ENCODE peak calls at places on chromosomes 3 and 15, in seven cellular contexts. T is spleen, G is GM12878, D is suprapubic skin, Y is upper lobe of left lung, V is HCT116, P is sigmoid colon. K is an unnamed sample.

GRCh38 chr3:102936511-102936910 is 501.7 kb downstream of the ZPLD1 start:
- DNase-seq in T (no peak), G (no peak), D (no peak), Y (no peak), V (no peak), P (no peak), K (no peak)

GRCh38 chr15:41105348-41106334 is 10.4 kb downstream of the INO80 start:
- DNase-seq in T (no peak), G (no peak), D (no peak), Y (no peak), V (no peak), P (no peak), K (no peak)

GRCh38 chr3:148372476-148372875 is 325.2 kb upstream of the AGTR1 start:
- DNase-seq in T (no peak), G (no peak), D (no peak), Y (no peak), V (no peak), P (no peak), K (no peak)

GRCh38 chr15:57340673-57341259 is 35.5 kb upstream of the CGNL1 start:
- DNase-seq in T (no peak), G (peak; percentile 15), D (no peak), Y (peak; percentile 58), V (peak; percentile 56), P (no peak), K (peak; percentile 43)

GRCh38 chr3:78818161-78818985 is 949.4 kb downstream of the ROBO1 start:
- DNase-seq in T (no peak), G (no peak), D (peak; percentile 69), Y (peak; percentile 12), V (no peak), P (no peak), K (no peak)

GRCh38 chr3:175108012-175108411 is 248.9 kb downstream of the NAALADL2 start:
- DNase-seq in T (no peak), G (no peak), D (no peak), Y (no peak), V (no peak), P (no peak), K (no peak)

GRCh38 chr3:7504886-7505775 is 644.2 kb downstream of the GRM7 start:
- DNase-seq in T (no peak), G (no peak), D (no peak), Y (no peak), V (peak; percentile 83), P (no peak), K (no peak)

GRCh38 chr15:101354891-101355623 is 60.0 kb upstream of the SNRPA1 start:
- DNase-seq in T (no peak), G (no peak), D (no peak), Y (no peak), V (no peak), P (no peak), K (no peak)

GRCh38 chr3:147191795-147192385 is 214.5 kb downstream of the ZIC4 start:
- DNase-seq in T (no peak), G (peak; percentile 1), D (no peak), Y (no peak), V (peak; percentile 68), P (no peak), K (no peak)

GRCh38 chr3:167078070-167078622 is 302.0 kb downstream of the ZBBX start:
- DNase-seq in T (no peak), G (no peak), D (no peak), Y (no peak), V (no peak), P (no peak), K (no peak)

GRCh38 chr3:131804565-131805133 is 230.2 kb downstream of the CPNE4 start:
- DNase-seq in T (no peak), G (no peak), D (no peak), Y (no peak), V (no peak), P (no peak), K (no peak)

GRCh38 chr3:113677745-113678144 is 18.7 kb downstream of the USF3 start:
- DNase-seq in T (no peak), G (no peak), D (no peak), Y (no peak), V (no peak), P (no peak), K (no peak)

GRCh38 chr15:40999190-40999589 is 45.9 kb downstream of the CHAC1 start:
- DNase-seq in T (no peak), G (no peak), D (no peak), Y (no peak), V (no peak), P (no peak), K (no peak)

GRCh38 chr3:182342252-182342651 is 451.1 kb upstream of the ATP11B start:
- DNase-seq in T (no peak), G (no peak), D (no peak), Y (no peak), V (no peak), P (no peak), K (no peak)

DNA sequence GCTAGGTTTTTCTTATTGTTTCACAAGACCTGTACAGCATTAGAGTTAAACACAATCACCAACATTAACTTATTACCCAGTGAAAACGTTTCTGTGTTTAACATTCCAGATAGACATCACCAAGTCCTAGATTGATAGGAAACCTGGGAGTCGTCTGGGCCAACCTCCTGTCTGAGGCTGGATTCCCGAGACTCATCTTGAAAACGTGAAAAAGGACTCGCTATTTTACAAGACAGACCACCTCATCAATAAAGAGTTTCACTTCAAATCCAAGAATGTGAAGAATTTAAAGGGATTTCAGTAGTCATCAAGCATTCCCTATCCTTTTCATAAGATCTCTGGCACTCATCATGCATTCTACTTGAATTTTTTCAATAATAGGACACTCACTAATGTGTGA is 626.6 kb downstream of the MCTP2 start:
- DNase-seq in T (no peak), G (no peak), D (no peak), Y (no peak), V (no peak), P (no peak), K (no peak)
- TF ChIP-seq POLR2AphosphoS5 in T (no peak), G (no peak), D (no peak), Y (no peak), V (no peak), P (no peak), K (no peak)

GRCh38 chr15:35307676-35308075 is 222.6 kb upstream of the NANOGP8 start:
- DNase-seq in T (no peak), G (no peak), D (no peak), Y (no peak), V (no peak), P (no peak), K (no peak)

GRCh38 chr15:35307026-35307425 is 221.9 kb upstream of the NANOGP8 start:
- DNase-seq in T (no peak), G (no peak), D (no peak), Y (no peak), V (no peak), P (no peak), K (no peak)

GRCh38 chr15:35305031-35305555 is 220.0 kb upstream of the NANOGP8 start:
- DNase-seq in T (no peak), G (no peak), D (no peak), Y (no peak), V (no peak), P (no peak), K (no peak)

GRCh38 chr15:35305906-35306305 is 220.8 kb upstream of the NANOGP8 start:
- DNase-seq in T (no peak), G (no peak), D (no peak), Y (no peak), V (peak; percentile 23), P (no peak), K (no peak)

GRCh38 chr15:35306361-35306981 is 221.4 kb upstream of the NANOGP8 start:
- DNase-seq in T (no peak), G (no peak), D (no peak), Y (no peak), V (peak; percentile 18), P (no peak), K (no peak)
- TF ChIP-seq POLR2A in T (no peak), G (no peak), D (no peak), Y (no peak), V (no peak), P (no peak), K (no peak)

GRCh38 chr3:160434071-160434470 is 15.5 kb downstream of the TRIM59 start:
- DNase-seq in T (no peak), G (no peak), D (no peak), Y (no peak), V (no peak), P (no peak), K (no peak)

GRCh38 chr3:160435095-160435494 is 14.5 kb downstream of the TRIM59 start:
- DNase-seq in T (no peak), G (no peak), D (no peak), Y (no peak), V (no peak), P (no peak), K (no peak)

GRCh38 chr3:160440687-160441086 is 8.9 kb downstream of the TRIM59 start:
- DNase-seq in T (no peak), G (no peak), D (no peak), Y (no peak), V (no peak), P (no peak), K (no peak)

GRCh38 chr3:160435747-160436146 is 13.8 kb downstream of the TRIM59 start:
- DNase-seq in T (no peak), G (no peak), D (no peak), Y (no peak), V (no peak), P (no peak), K (no peak)

GRCh38 chr3:160437083-160437455 is 12.5 kb downstream of the TRIM59 start:
- DNase-seq in T (no peak), G (no peak), D (no peak), Y (no peak), V (no peak), P (no peak), K (no peak)
- TF ChIP-seq POLR2AphosphoS5 in T (no peak), G (no peak), D (no peak), Y (no peak), V (peak; percentile 10), P (no peak), K (no peak)

GRCh38 chr3:51982352-51982837 is 940 bp upstream of the ACY1 start:
- DNase-seq in T (no peak), G (no peak), D (no peak), Y (no peak), V (peak; percentile 57), P (no peak), K (peak; percentile 73)
- TF ChIP-seq POLR2A in T (no peak), G (no peak), D (no peak), Y (no peak), V (no peak), P (no peak), K (no peak)

K was measured in GM12891.